ENCODE peak calls at places on chromosomes 13 and 19, in seven cellular contexts. J, A, L, B, P, Y and D are unnamed samples.

GRCh38 chr13:30847697-30848307 is 58.3 kb upstream of the MEDAG start:
- DNase-seq in L (no peak), P (no peak), B (no peak), Y (no peak), A (no peak), J (no peak), D (no peak)

GRCh38 chr13:105990256-105990958 is 545.1 kb downstream of the EFNB2 start:
- DNase-seq in L (no peak), Y (no peak), P (no peak), A (peak; percentile 57), J (no peak), B (no peak), D (no peak)

GRCh38 chr19:7788178-7788932 is 25.3 kb downstream of the CLEC4M start:
- DNase-seq in Y (no peak), B (no peak), A (no peak), J (no peak), L (no peak), P (peak; percentile 46), D (no peak)

GRCh38 chr19:1744133-1744665 is 9.1 kb upstream of the ONECUT3 start:
- DNase-seq in B (no peak), Y (no peak), J (no peak), P (no peak), L (no peak), A (no peak), D (no peak)

GRCh38 chr19:41706741-41707501 is 1.5 kb upstream of the CEACAM5 start:
- DNase-seq in B (peak; percentile 87), A (no peak), J (peak; percentile 76), P (no peak), L (peak; percentile 79), Y (peak; percentile 77), D (peak; percentile 43)

GRCh38 chr19:9721861-9722260 is 46.7 kb downstream of the ZNF846 start:
- DNase-seq in B (no peak), J (no peak), Y (no peak), A (no peak), L (no peak), P (no peak), D (no peak)

GRCh38 chr19:35090160-35090794 is 25.3 kb upstream of the FXYD3 start:
- DNase-seq in Y (peak; percentile 84), P (peak; percentile 47), J (peak; percentile 65), L (peak; percentile 69), B (peak; percentile 58), A (no peak), D (no peak)

GRCh38 chr13:89239361-89240127 is 1568.4 kb downstream of the SLITRK5 start:
- DNase-seq in P (no peak), A (no peak), J (no peak), Y (no peak), B (no peak), L (no peak), D (no peak)

GRCh38 chr13:110521946-110522345 is 39.6 kb downstream of the RAB20 start:
- DNase-seq in B (no peak), J (peak; percentile 91), Y (no peak), A (no peak), P (no peak), L (no peak), D (no peak)

GRCh38 chr19:8209111-8209964 is at the start of gene CERS4:
- DNase-seq in B (peak; percentile 76), J (peak; percentile 74), P (peak; percentile 62), Y (peak; percentile 86), A (no peak), L (peak; percentile 81), D (peak; percentile 81)

GRCh38 chr13:95267662-95268369 is 33.4 kb downstream of the ABCC4 start:
- DNase-seq in L (peak; percentile 33), P (no peak), B (peak; percentile 40), J (no peak), Y (no peak), A (no peak), D (peak; percentile 59)

GRCh38 chr19:5036733-5037681 is 68.1 kb downstream of the KDM4B start:
- DNase-seq in Y (no peak), A (no peak), J (no peak), P (no peak), L (no peak), B (no peak), D (no peak)

GRCh38 chr13:27172495-27172842 is 858 bp upstream of the USP12 start:
- DNase-seq in L (no peak), B (no peak), Y (no peak), A (no peak), P (no peak), J (no peak), D (no peak)

GRCh38 chr13:73059460-73060250 is 850 bp downstream of the KLF5 start:
- DNase-seq in A (no peak), P (peak; percentile 47), J (peak; percentile 76), B (no peak), L (peak; percentile 75), Y (peak; percentile 87), D (peak; percentile 60)

DNA sequence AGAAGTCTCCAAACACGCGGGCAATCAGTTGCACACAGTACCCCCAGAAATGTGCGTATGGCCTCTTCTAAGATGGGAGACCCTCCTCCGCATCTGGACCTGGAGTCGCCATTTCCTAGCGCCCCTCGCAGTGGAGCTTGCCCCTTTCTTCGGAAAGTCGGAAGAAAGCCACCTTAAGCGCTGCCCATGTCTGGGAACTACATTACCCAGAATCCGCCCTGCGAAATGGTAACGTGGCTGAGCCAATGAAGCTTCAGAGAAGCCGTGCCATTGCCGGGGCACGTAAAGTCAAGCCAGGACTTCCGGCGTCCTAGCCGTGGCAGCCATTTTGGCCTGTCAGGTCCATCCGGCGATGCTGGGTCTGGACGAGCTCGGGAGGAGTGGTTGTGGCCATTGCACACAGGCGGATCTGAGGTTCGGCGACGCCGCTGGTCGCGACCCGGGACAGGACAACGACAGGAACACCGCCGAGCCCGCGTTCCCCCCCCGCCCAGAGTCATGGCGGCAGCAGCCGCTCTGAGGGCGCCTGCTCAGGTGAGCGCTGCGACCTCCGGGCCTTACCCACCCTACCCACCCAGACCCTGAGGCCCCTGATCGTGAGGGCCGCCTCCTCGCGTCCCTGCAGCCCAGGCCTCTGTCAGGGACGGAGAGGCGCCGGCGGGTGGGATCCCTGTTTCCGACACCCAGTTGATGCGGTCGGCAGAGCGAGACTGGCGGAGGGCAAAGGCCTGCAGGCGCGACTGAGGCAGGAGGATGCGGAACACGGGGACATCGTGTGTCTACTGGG is at the start of gene ZNF586:
- DNase-seq in Y (peak; percentile 86), P (peak; percentile 88), A (peak; percentile 95), J (peak; percentile 93), L (peak; percentile 90), B (peak; percentile 90), D (peak; percentile 95)
- TF ChIP-seq POLR2A in Y (no peak), P (peak; percentile 63), A (no peak), J (no peak), L (no peak), B (peak; percentile 58), D (peak; percentile 45)

GRCh38 chr13:87356314-87356713 is 314.9 kb upstream of the SLITRK5 start:
- DNase-seq in B (no peak), Y (no peak), A (no peak), L (no peak), P (no peak), J (peak; percentile 69), D (no peak)
- H3K36me3 ChIP-seq in B (no peaks in the 10 kb centered on the region), Y (no peaks in the 10 kb centered on the region), A (no peaks in the 10 kb centered on the region), L (no peaks in the 10 kb centered on the region), P (no peaks in the 10 kb centered on the region), J (no peaks in the 10 kb centered on the region), D (no peaks in the 10 kb centered on the region)

GRCh38 chr19:3275068-3275582 is 50.7 kb downstream of the CELF5 start:
- DNase-seq in J (no peak), P (no peak), Y (no peak), L (no peak), B (no peak), A (no peak), D (no peak)

GRCh38 chr19:3274245-3275067 is 50.0 kb downstream of the CELF5 start:
- DNase-seq in L (no peak), Y (no peak), B (no peak), P (no peak), A (no peak), J (no peak), D (no peak)

GRCh38 chr19:3277649-3278048 is 53.2 kb downstream of the CELF5 start:
- DNase-seq in Y (no peak), L (no peak), J (no peak), B (no peak), A (no peak), P (no peak), D (no peak)

GRCh38 chr19:3276341-3276799 is 51.9 kb downstream of the CELF5 start:
- DNase-seq in B (peak; percentile 72), Y (peak; percentile 23), P (no peak), L (peak; percentile 34), A (no peak), J (peak; percentile 44), D (peak; percentile 71)

GRCh38 chr19:3275583-3276340 is 51.3 kb downstream of the CELF5 start:
- DNase-seq in L (peak; percentile 84), P (peak; percentile 65), Y (peak; percentile 76), A (no peak), J (peak; percentile 86), B (peak; percentile 91), D (peak; percentile 92)
- TF ChIP-seq POLR2A in L (no peak), P (no peak), Y (no peak), A (no peak), J (no peak), B (no peak), D (no peak)

DNA sequence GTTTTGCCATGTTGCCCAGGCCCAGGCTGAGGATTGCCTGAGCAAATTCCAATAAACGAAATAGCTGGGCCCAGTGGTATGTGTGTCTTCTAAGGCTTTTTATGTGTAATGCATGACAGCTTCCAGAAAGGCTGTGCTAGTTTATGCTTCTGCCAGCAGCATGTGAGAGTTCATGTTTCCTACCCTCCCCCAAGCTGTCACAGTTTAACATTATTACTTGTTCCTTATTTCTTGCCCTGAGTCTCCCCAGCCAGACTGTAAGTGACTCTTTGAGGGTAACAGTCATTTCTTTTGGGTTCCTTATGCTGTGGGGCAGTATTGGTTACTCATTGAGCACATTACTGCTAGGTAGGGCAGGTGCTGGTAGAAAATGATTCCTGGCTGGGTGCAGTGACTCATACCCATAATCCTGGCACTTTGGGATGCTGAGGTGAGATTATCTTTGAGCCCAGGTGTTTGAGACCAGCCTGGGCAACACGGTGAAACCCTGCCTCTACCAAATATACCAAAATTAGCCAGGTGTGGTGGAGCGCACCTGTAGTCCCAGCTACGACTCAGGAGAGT is 13.6 kb downstream of the GPATCH1 start:
- DNase-seq in L (no peak), A (no peak), P (no peak), B (no peak), Y (no peak), J (no peak), D (peak; percentile 53)
- H3K36me3 ChIP-seq in L (peaks cover 99% of the 10 kb centered on the region), A (peaks cover 99% of the 10 kb centered on the region), P (peaks cover 86% of the 10 kb centered on the region), B (peaks cover 30% of the 10 kb centered on the region), Y (peaks cover 44% of the 10 kb centered on the region), J (peaks cover 50% of the 10 kb centered on the region), D (no peaks in the 10 kb centered on the region)